ENCODE peak calls at places on chromosome 22, in four cellular contexts. J is sigmoid colon, S is omental fat pad, F is fibroblast of lung. X is an unnamed sample.

GRCh38 chr22:32020117-32020516 is 22.9 kb upstream of the SLC5A1 start:
- DNase-seq in J (no peak), S (no peak), F (peak), X (no peak)

GRCh38 chr22:17767236-17768065 is 6.8 kb downstream of the BID start:
- DNase-seq in J (no peak), S (no peak), F (no peak), X (no peak)

GRCh38 chr22:46984751-46985506 is 222.5 kb downstream of the TBC1D22A start:
- DNase-seq in J (no peak), S (no peak), F (peak), X (no peak)

GRCh38 chr22:46076651-46077339 is 73.5 kb upstream of the PPARA start:
- DNase-seq in J (peak), S (no peak), F (peak), X (peak)

GRCh38 chr22:24985824-24986214 is 33.3 kb downstream of the KIAA1671 start:
- DNase-seq in J (no peak), S (no peak), F (peak), X (no peak)

GRCh38 chr22:31227186-31227585 is 15.1 kb downstream of the LIMK2 start:
- DNase-seq in J (no peak), S (no peak), F (no peak), X (no peak)

GRCh38 chr22:46972901-46973831 is 210.7 kb downstream of the TBC1D22A start:
- DNase-seq in J (peak), S (no peak), F (no peak), X (no peak)

GRCh38 chr22:22469527-22469926 is 39.0 kb downstream of the ZNF280B start:
- DNase-seq in J (no peak), S (no peak), F (no peak), X (no peak)

GRCh38 chr22:31244044-31244942 is 32.2 kb downstream of the LIMK2 start:
- DNase-seq in J (no peak), S (no peak), F (peak), X (peak)

GRCh38 chr22:20424937-20425587 is 12.6 kb downstream of the SCARF2 start:
- DNase-seq in J (no peak), S (no peak), F (no peak), X (no peak)

GRCh38 chr22:47575291-47575690 is 812.8 kb downstream of the TBC1D22A start:
- DNase-seq in J (no peak), S (no peak), F (no peak), X (no peak)

GRCh38 chr22:29457730-29458129 is 19.3 kb downstream of the RFPL1 start:
- DNase-seq in J (no peak), S (no peak), F (peak), X (no peak)

GRCh38 chr22:44848791-44849410 is 96.5 kb downstream of the ARHGAP8 start:
- DNase-seq in J (no peak), S (no peak), F (no peak), X (no peak)

GRCh38 chr22:46382524-46382923 is 47.0 kb downstream of the TRMU start:
- DNase-seq in J (no peak), S (no peak), F (no peak), X (no peak)

GRCh38 chr22:47784991-47785390 is 1022.5 kb downstream of the TBC1D22A start:
- DNase-seq in J (no peak), S (no peak), F (no peak), X (peak)

GRCh38 chr22:36900880-36901279 is 12.5 kb upstream of the CSF2RB start:
- DNase-seq in J (no peak), S (no peak), F (no peak), X (no peak)

GRCh38 chr22:36901411-36902142 is 11.9 kb upstream of the CSF2RB start:
- DNase-seq in J (no peak), S (no peak), F (no peak), X (no peak)

GRCh38 chr22:36907464-36907863 is 6.0 kb upstream of the CSF2RB start:
- DNase-seq in J (no peak), S (no peak), F (no peak), X (no peak)

GRCh38 chr22:36902143-36902911 is 11.1 kb upstream of the CSF2RB start:
- DNase-seq in J (no peak), S (no peak), F (no peak), X (no peak)

DNA sequence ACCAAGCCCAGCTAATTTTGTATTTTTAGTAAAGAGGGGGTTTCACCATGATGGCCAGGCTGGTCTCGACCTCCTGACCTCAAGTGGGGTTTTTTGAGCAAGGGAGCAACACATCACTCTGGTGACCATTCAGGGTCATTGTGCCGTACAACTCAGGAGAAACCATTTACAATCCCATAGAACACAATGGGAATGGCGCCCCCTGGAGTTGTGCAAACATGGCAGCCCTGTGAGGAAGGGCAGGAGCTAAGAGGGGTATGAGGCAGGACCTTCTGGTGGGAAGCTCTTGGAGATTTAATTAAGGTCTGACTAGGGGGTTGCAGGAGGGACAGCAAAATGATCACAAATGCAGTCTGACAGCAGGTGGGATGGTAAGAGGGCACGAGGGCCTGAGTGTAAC is 9.2 kb upstream of the CSF2RB start:
- DNase-seq in J (no peak), S (no peak), F (no peak), X (no peak)
- TF ChIP-seq CTCF in J (no peak), S (no peak), F (no peak), X (no peak)

DNA sequence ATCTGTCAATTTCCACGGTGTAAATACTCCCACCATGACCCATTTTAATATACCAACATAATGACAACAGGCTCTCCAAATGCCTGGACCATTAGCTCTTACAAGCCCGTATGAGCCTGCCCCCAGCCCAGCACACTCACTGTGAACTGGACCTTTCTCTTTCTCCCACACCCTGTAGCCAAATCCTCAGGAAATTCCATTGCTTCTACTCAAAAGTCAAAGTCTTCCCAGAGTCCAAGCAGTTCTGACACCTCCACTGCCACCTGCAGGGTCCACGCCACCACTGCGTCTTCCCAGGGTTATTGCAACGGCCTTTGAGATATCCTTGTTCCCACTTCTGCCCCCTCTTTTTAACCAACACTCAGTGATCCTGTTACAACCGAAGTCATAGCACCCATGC is 110.1 kb upstream of the ASPHD2 start:
- DNase-seq in J (no peak), S (no peak), F (peak), X (no peak)
- TF ChIP-seq CTCF in J (no peak), S (no peak), F (no peak), X (no peak)

DNA sequence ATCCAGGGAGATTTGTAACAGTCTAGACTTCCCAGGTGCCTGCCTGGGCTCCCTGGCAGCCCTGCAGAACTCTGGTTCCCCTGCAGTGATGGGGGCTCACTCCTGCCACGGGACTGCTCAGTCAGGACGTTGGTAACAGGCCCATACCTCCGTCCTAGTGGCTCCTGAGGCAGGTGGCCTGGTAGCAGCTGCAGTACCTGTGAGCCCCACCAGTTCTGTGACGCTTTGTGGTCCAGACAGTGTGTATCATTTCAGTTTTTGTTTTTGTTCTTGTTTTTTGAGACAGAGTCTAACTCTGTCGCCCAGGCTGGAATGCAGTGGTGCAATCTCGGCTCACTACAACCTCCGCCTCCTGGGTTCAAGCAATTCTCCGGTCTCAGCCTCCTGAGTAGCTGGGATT is 27.8 kb downstream of the POLR3H start:
- DNase-seq in J (no peak), S (no peak), F (no peak), X (no peak)
- TF ChIP-seq CTCF in J (no peak), S (no peak), F (no peak), X (no peak)

GRCh38 chr22:43827926-43828710 is 16.0 kb upstream of the EFCAB6 start:
- DNase-seq in J (peak), S (no peak), F (no peak), X (no peak)
- TF ChIP-seq CTCF in J (no peak), S (no peak), F (no peak), X (no peak)

GRCh38 chr22:33519140-33519973 is 400.9 kb downstream of the LARGE1 start:
- DNase-seq in J (no peak), S (no peak), F (peak), X (no peak)
- TF ChIP-seq CTCF in J (peak), S (no peak), F (peak), X (peak)

GRCh38 chr22:38958359-38958943 is 1.0 kb downstream of the APOBEC3A start:
- DNase-seq in J (no peak), S (no peak), F (no peak), X (no peak)
- TF ChIP-seq CTCF in J (no peak), S (no peak), F (no peak), X (no peak)

X was measured in mesothelial cell of epicardium.